ENCODE peak calls at places on chromosomes 1 and 21, in four cellular contexts. One of them, this sample, is unnamed.

GRCh38 chr1:65146908-65147423 is 1.0 kb upstream of the AK4 start:
- DNase-seq in fibroblast of lung: peak; percentile 32
- DNase-seq in endothelial cell of umbilical vein: no peak
- DNase-seq in mesenchymal stem cell: peak; percentile 6
- DNase-seq in this sample: no peak

GRCh38 chr1:243849089-243850012 is 692 bp downstream of the AKT3 start:
- DNase-seq in fibroblast of lung: peak; percentile 75
- DNase-seq in endothelial cell of umbilical vein: peak; percentile 77
- DNase-seq in mesenchymal stem cell: peak; percentile 82
- DNase-seq in this sample: no peak

GRCh38 chr1:160247053-160247452 is 15.3 kb downstream of the DCAF8 start:
- DNase-seq in fibroblast of lung: no peak
- DNase-seq in endothelial cell of umbilical vein: no peak
- DNase-seq in mesenchymal stem cell: no peak
- DNase-seq in this sample: no peak

GRCh38 chr1:18283601-18284385 is 176.2 kb downstream of the IGSF21 start:
- DNase-seq in fibroblast of lung: no peak
- DNase-seq in endothelial cell of umbilical vein: no peak
- DNase-seq in mesenchymal stem cell: no peak
- DNase-seq in this sample: no peak

GRCh38 chr1:219374636-219375035 is 201.0 kb downstream of the LYPLAL1 start:
- DNase-seq in fibroblast of lung: peak; percentile 63
- DNase-seq in endothelial cell of umbilical vein: no peak
- DNase-seq in mesenchymal stem cell: no peak
- DNase-seq in this sample: no peak

GRCh38 chr1:5810553-5811270 is 181.5 kb downstream of the NPHP4 start:
- DNase-seq in fibroblast of lung: no peak
- DNase-seq in endothelial cell of umbilical vein: no peak
- DNase-seq in mesenchymal stem cell: no peak
- DNase-seq in this sample: no peak

GRCh38 chr21:36113647-36114428 is 21.0 kb upstream of the CBR3 start:
- DNase-seq in fibroblast of lung: no peak
- DNase-seq in endothelial cell of umbilical vein: no peak
- DNase-seq in mesenchymal stem cell: no peak
- DNase-seq in this sample: no peak

GRCh38 chr1:217895817-217896216 is 264.7 kb downstream of the SPATA17 start:
- DNase-seq in fibroblast of lung: no peak
- DNase-seq in endothelial cell of umbilical vein: no peak
- DNase-seq in mesenchymal stem cell: no peak
- DNase-seq in this sample: no peak

GRCh38 chr1:94334156-94334555 is 84.0 kb upstream of the ABCD3 start:
- DNase-seq in fibroblast of lung: peak; percentile 51
- DNase-seq in endothelial cell of umbilical vein: no peak
- DNase-seq in mesenchymal stem cell: no peak
- DNase-seq in this sample: no peak

GRCh38 chr21:27802816-27803475 is 836.1 kb upstream of the ADAMTS5 start:
- DNase-seq in fibroblast of lung: no peak
- DNase-seq in endothelial cell of umbilical vein: peak; percentile 39
- DNase-seq in mesenchymal stem cell: no peak
- DNase-seq in this sample: no peak

GRCh38 chr1:177124578-177125278 is 39.8 kb downstream of the ASTN1 start:
- DNase-seq in fibroblast of lung: no peak
- DNase-seq in endothelial cell of umbilical vein: no peak
- DNase-seq in mesenchymal stem cell: no peak
- DNase-seq in this sample: no peak

GRCh38 chr1:6587261-6588005 is 7.6 kb downstream of the ZBTB48 start:
- DNase-seq in fibroblast of lung: peak; percentile 9
- DNase-seq in endothelial cell of umbilical vein: no peak
- DNase-seq in mesenchymal stem cell: no peak
- DNase-seq in this sample: no peak

GRCh38 chr1:18385239-18385790 is 95.4 kb upstream of the KLHDC7A start:
- DNase-seq in fibroblast of lung: no peak
- DNase-seq in endothelial cell of umbilical vein: no peak
- DNase-seq in mesenchymal stem cell: no peak
- DNase-seq in this sample: no peak

GRCh38 chr1:165645654-165646366 is 14.8 kb downstream of the MGST3 start:
- DNase-seq in fibroblast of lung: peak; percentile 25
- DNase-seq in endothelial cell of umbilical vein: no peak
- DNase-seq in mesenchymal stem cell: no peak
- DNase-seq in this sample: peak; percentile 40

GRCh38 chr1:100343897-100344296 is 8.4 kb upstream of the CDC14A start:
- DNase-seq in fibroblast of lung: no peak
- DNase-seq in endothelial cell of umbilical vein: peak; percentile 24
- DNase-seq in mesenchymal stem cell: no peak
- DNase-seq in this sample: no peak

GRCh38 chr1:202076050-202076511 is 46.6 kb upstream of the GPR37L1 start:
- DNase-seq in fibroblast of lung: peak; percentile 9
- DNase-seq in endothelial cell of umbilical vein: no peak
- DNase-seq in mesenchymal stem cell: peak; percentile 20
- DNase-seq in this sample: no peak

GRCh38 chr1:16163882-16164820 is 8.3 kb upstream of the EPHA2 start:
- DNase-seq in fibroblast of lung: peak; percentile 98
- DNase-seq in endothelial cell of umbilical vein: peak; percentile 88
- DNase-seq in mesenchymal stem cell: peak; percentile 100
- DNase-seq in this sample: no peak

GRCh38 chr1:113320272-113320671 is 70.0 kb upstream of the MAGI3 start:
- DNase-seq in fibroblast of lung: no peak
- DNase-seq in endothelial cell of umbilical vein: no peak
- DNase-seq in mesenchymal stem cell: no peak
- DNase-seq in this sample: no peak

GRCh38 chr1:30314591-30314990 is 408.8 kb downstream of the MATN1 start:
- DNase-seq in fibroblast of lung: no peak
- DNase-seq in endothelial cell of umbilical vein: no peak
- DNase-seq in mesenchymal stem cell: no peak
- DNase-seq in this sample: no peak

GRCh38 chr1:42689912-42690311 is 7.7 kb downstream of the YBX1 start:
- DNase-seq in fibroblast of lung: no peak
- DNase-seq in endothelial cell of umbilical vein: no peak
- DNase-seq in mesenchymal stem cell: no peak
- DNase-seq in this sample: no peak

GRCh38 chr1:153598309-153599172 is 14.4 kb downstream of the S100A16 start:
- DNase-seq in fibroblast of lung: peak; percentile 69
- DNase-seq in endothelial cell of umbilical vein: peak; percentile 78
- DNase-seq in mesenchymal stem cell: peak; percentile 82
- DNase-seq in this sample: no peak

GRCh38 chr1:115112496-115113375 is 23.4 kb upstream of the TSPAN2 start:
- DNase-seq in fibroblast of lung: no peak
- DNase-seq in endothelial cell of umbilical vein: peak; percentile 25
- DNase-seq in mesenchymal stem cell: peak; percentile 22
- DNase-seq in this sample: no peak

GRCh38 chr21:44294391-44295162 is 5.3 kb upstream of the PFKL start:
- DNase-seq in fibroblast of lung: no peak
- DNase-seq in endothelial cell of umbilical vein: no peak
- DNase-seq in mesenchymal stem cell: no peak
- DNase-seq in this sample: no peak

GRCh38 chr1:53573931-53574330 is 114.7 kb downstream of the DMRTB1 start:
- DNase-seq in fibroblast of lung: no peak
- DNase-seq in endothelial cell of umbilical vein: no peak
- DNase-seq in mesenchymal stem cell: no peak
- DNase-seq in this sample: no peak

GRCh38 chr1:151839457-151840409 is at the start of gene C2CD4D:
- DNase-seq in fibroblast of lung: no peak
- DNase-seq in endothelial cell of umbilical vein: no peak
- DNase-seq in mesenchymal stem cell: peak; percentile 21
- DNase-seq in this sample: no peak
- H3K27ac ChIP-seq in fibroblast of lung: no peak within 1 kb of the TSS
- H3K27ac ChIP-seq in endothelial cell of umbilical vein: no peak within 1 kb of the TSS
- H3K27ac ChIP-seq in mesenchymal stem cell: no peak within 1 kb of the TSS
- H3K27ac ChIP-seq in this sample: no peak within 1 kb of the TSS

GRCh38 chr21:34367320-34367935 is 3.6 kb downstream of the KCNE2 start:
- DNase-seq in fibroblast of lung: peak; percentile 63
- DNase-seq in endothelial cell of umbilical vein: peak; percentile 55
- DNase-seq in mesenchymal stem cell: peak; percentile 78
- DNase-seq in this sample: peak; percentile 93
- H3K9ac ChIP-seq in fibroblast of lung: no peak overlapping the region
- H3K9ac ChIP-seq in endothelial cell of umbilical vein: no peak overlapping the region
- H3K9ac ChIP-seq in mesenchymal stem cell: no peak overlapping the region
- H3K9ac ChIP-seq in this sample: no peak overlapping the region

GRCh38 chr1:212186427-212187207 is 98.6 kb upstream of the PPP2R5A start:
- DNase-seq in fibroblast of lung: no peak
- DNase-seq in endothelial cell of umbilical vein: no peak
- DNase-seq in mesenchymal stem cell: no peak
- DNase-seq in this sample: no peak
- H3K27ac ChIP-seq in fibroblast of lung: no peak overlapping the region
- H3K27ac ChIP-seq in endothelial cell of umbilical vein: no peak overlapping the region
- H3K27ac ChIP-seq in mesenchymal stem cell: no peak overlapping the region
- H3K27ac ChIP-seq in this sample: no peak overlapping the region

GRCh38 chr1:203626910-203627246 is 246 bp downstream of the ATP2B4 start:
- DNase-seq in fibroblast of lung: no peak
- DNase-seq in endothelial cell of umbilical vein: no peak
- DNase-seq in mesenchymal stem cell: no peak
- DNase-seq in this sample: no peak

GRCh38 chr1:203624341-203624712 is 2.3 kb upstream of the ATP2B4 start:
- DNase-seq in fibroblast of lung: no peak
- DNase-seq in endothelial cell of umbilical vein: no peak
- DNase-seq in mesenchymal stem cell: no peak
- DNase-seq in this sample: no peak

GRCh38 chr1:203628185-203628996 is 1.8 kb downstream of the ATP2B4 start:
- DNase-seq in fibroblast of lung: peak; percentile 60
- DNase-seq in endothelial cell of umbilical vein: peak; percentile 69
- DNase-seq in mesenchymal stem cell: peak; percentile 75
- DNase-seq in this sample: no peak

GRCh38 chr1:203627819-203628184 is 1.2 kb downstream of the ATP2B4 start:
- DNase-seq in fibroblast of lung: peak; percentile 49
- DNase-seq in endothelial cell of umbilical vein: peak; percentile 59
- DNase-seq in mesenchymal stem cell: peak; percentile 70
- DNase-seq in this sample: no peak

DNA sequence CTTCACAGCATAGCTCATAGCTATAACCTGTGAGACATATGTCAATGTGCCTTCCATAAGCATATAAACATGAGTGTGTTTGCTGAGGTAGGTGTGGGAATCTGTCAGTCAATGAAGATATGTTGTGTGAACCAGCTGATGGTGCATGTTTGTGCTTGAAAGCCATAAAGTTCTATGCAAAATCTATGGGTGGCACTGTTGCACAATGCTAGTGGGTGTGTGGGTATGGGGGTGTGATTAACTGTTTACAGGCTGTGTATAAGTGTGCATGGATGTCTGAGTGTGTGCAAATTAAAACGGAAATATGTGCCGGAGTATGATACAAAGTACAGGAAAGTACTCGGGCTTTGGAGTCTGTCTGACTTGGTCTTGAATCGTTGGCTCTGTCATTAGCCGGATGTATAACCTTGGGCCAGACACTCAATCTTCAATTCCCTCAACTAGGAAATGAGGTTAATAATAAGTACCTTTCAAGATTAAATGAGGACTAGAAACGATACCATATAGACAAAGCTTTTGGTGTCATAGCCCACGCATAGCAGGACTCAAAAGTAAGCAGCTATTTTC is 926 bp upstream of the ATP2B4 start:
- DNase-seq in fibroblast of lung: peak; percentile 39
- DNase-seq in endothelial cell of umbilical vein: peak; percentile 89
- DNase-seq in mesenchymal stem cell: no peak
- DNase-seq in this sample: no peak
- H3K9ac ChIP-seq in fibroblast of lung: no peak overlapping the region
- H3K9ac ChIP-seq in endothelial cell of umbilical vein: peak overlapping the region; percentile 50
- H3K9ac ChIP-seq in mesenchymal stem cell: peak overlapping the region; percentile 97
- H3K9ac ChIP-seq in this sample: peak overlapping the region; percentile 62

GRCh38 chr1:101444873-101445618 is 208.2 kb downstream of the S1PR1 start:
- DNase-seq in fibroblast of lung: no peak
- DNase-seq in endothelial cell of umbilical vein: no peak
- DNase-seq in mesenchymal stem cell: no peak
- DNase-seq in this sample: no peak

GRCh38 chr1:101448018-101448417 is 211.2 kb downstream of the S1PR1 start:
- DNase-seq in fibroblast of lung: no peak
- DNase-seq in endothelial cell of umbilical vein: no peak
- DNase-seq in mesenchymal stem cell: no peak
- DNase-seq in this sample: no peak

GRCh38 chr1:101440484-101440883 is 203.7 kb downstream of the S1PR1 start:
- DNase-seq in fibroblast of lung: no peak
- DNase-seq in endothelial cell of umbilical vein: no peak
- DNase-seq in mesenchymal stem cell: no peak
- DNase-seq in this sample: no peak

GRCh38 chr1:101444381-101444780 is 207.6 kb downstream of the S1PR1 start:
- DNase-seq in fibroblast of lung: no peak
- DNase-seq in endothelial cell of umbilical vein: no peak
- DNase-seq in mesenchymal stem cell: no peak
- DNase-seq in this sample: no peak
- H3K27ac ChIP-seq in fibroblast of lung: no peak overlapping the region
- H3K27ac ChIP-seq in endothelial cell of umbilical vein: no peak overlapping the region
- H3K27ac ChIP-seq in mesenchymal stem cell: no peak overlapping the region
- H3K27ac ChIP-seq in this sample: no peak overlapping the region

GRCh38 chr1:228379666-228380065 is 27.0 kb downstream of the TRIM11 start:
- DNase-seq in fibroblast of lung: no peak
- DNase-seq in endothelial cell of umbilical vein: no peak
- DNase-seq in mesenchymal stem cell: no peak
- DNase-seq in this sample: no peak

GRCh38 chr1:228379165-228379460 is 27.5 kb downstream of the TRIM11 start:
- DNase-seq in fibroblast of lung: peak; percentile 27
- DNase-seq in endothelial cell of umbilical vein: no peak
- DNase-seq in mesenchymal stem cell: peak; percentile 46
- DNase-seq in this sample: no peak

GRCh38 chr1:228376651-228377631 is 29.7 kb downstream of the TRIM11 start:
- DNase-seq in fibroblast of lung: no peak
- DNase-seq in endothelial cell of umbilical vein: no peak
- DNase-seq in mesenchymal stem cell: no peak
- DNase-seq in this sample: no peak

GRCh38 chr1:228377664-228378452 is 28.8 kb downstream of the TRIM11 start:
- DNase-seq in fibroblast of lung: no peak
- DNase-seq in endothelial cell of umbilical vein: no peak
- DNase-seq in mesenchymal stem cell: no peak
- DNase-seq in this sample: no peak

GRCh38 chr1:228378453-228379164 is 28.0 kb downstream of the TRIM11 start:
- DNase-seq in fibroblast of lung: peak; percentile 69
- DNase-seq in endothelial cell of umbilical vein: peak; percentile 36
- DNase-seq in mesenchymal stem cell: peak; percentile 85
- DNase-seq in this sample: no peak
- H3K9ac ChIP-seq in fibroblast of lung: peak overlapping the region; percentile 31
- H3K9ac ChIP-seq in endothelial cell of umbilical vein: peak overlapping the region; percentile 27
- H3K9ac ChIP-seq in mesenchymal stem cell: peak overlapping the region; percentile 89
- H3K9ac ChIP-seq in this sample: peak overlapping the region; percentile 84

This sample was measured in SK-N-MC.